ENCODE peak calls at places on chromosomes 12 and 14, in four cellular contexts. B, E, M and O are unnamed samples.

GRCh38 chr14:93923586-93923985 is 3.6 kb upstream of the FAM181A start:
- DNase-seq in B (no peak), E (no peak), M (no peak), O (no peak)

GRCh38 chr12:32568241-32568640 is 110.9 kb upstream of the DNM1L start:
- DNase-seq in B (no peak), E (no peak), M (peak), O (no peak)

GRCh38 chr14:25121342-25122129 is 71.6 kb upstream of the STXBP6 start:
- DNase-seq in B (no peak), E (no peak), M (peak), O (no peak)

GRCh38 chr12:30548203-30548602 is 147.5 kb downstream of the IPO8 start:
- DNase-seq in B (no peak), E (no peak), M (no peak), O (no peak)

GRCh38 chr12:54538136-54538700 is 11.2 kb upstream of the PDE1B start:
- DNase-seq in B (no peak), E (no peak), M (no peak), O (no peak)

GRCh38 chr12:53567961-53568360 is 58.2 kb downstream of the ATF7 start:
- DNase-seq in B (no peak), E (no peak), M (no peak), O (no peak)

GRCh38 chr12:106898001-106898966 is 57.4 kb upstream of the TMEM263 start:
- DNase-seq in B (no peak), E (no peak), M (no peak), O (no peak)

GRCh38 chr12:82686223-82687019 is at the start of gene TMTC2:
- DNase-seq in B (peak), E (no peak), M (peak), O (peak)

GRCh38 chr12:65902504-65902903 is 78.2 kb downstream of the HMGA2 start:
- DNase-seq in B (no peak), E (no peak), M (no peak), O (no peak)

GRCh38 chr12:67592228-67593011 is 56.1 kb upstream of the DYRK2 start:
- DNase-seq in B (peak), E (no peak), M (no peak), O (no peak)

GRCh38 chr14:59190372-59190771 is 1.9 kb downstream of the DAAM1 start:
- DNase-seq in B (no peak), E (no peak), M (peak), O (peak)

GRCh38 chr12:124709722-124710656 is 142.6 kb upstream of the NCOR2 start:
- DNase-seq in B (no peak), E (no peak), M (no peak), O (no peak)

GRCh38 chr12:69024413-69024812 is 91.4 kb upstream of the CPM start:
- DNase-seq in B (no peak), E (no peak), M (no peak), O (no peak)

GRCh38 chr14:99035712-99036593 is 236.0 kb downstream of the BCL11B start:
- DNase-seq in B (no peak), E (peak), M (peak), O (no peak)

GRCh38 chr12:84397279-84397678 is 515.3 kb downstream of the SLC6A15 start:
- DNase-seq in B (no peak), E (no peak), M (no peak), O (no peak)

GRCh38 chr12:105574056-105574715 is 243.7 kb downstream of the C12orf75 start:
- DNase-seq in B (no peak), E (no peak), M (no peak), O (no peak)

GRCh38 chr14:103296987-103297386 is 37.0 kb upstream of the EIF5 start:
- DNase-seq in B (no peak), E (no peak), M (no peak), O (no peak)

GRCh38 chr12:94266796-94267529 is 118.6 kb downstream of the PLXNC1 start:
- DNase-seq in B (no peak), E (no peak), M (no peak), O (no peak)

GRCh38 chr14:61586539-61587396 is 108.5 kb upstream of the HIF1A start:
- DNase-seq in B (no peak), E (no peak), M (no peak), O (no peak)

GRCh38 chr14:52338282-52338681 is 24.2 kb downstream of the PTGER2 start:
- DNase-seq in B (no peak), E (no peak), M (peak), O (no peak)

GRCh38 chr14:69204753-69205152 is 13.5 kb downstream of the EXD2 start:
- DNase-seq in B (no peak), E (no peak), M (no peak), O (no peak)

GRCh38 chr12:121494093-121494787 is 86.6 kb downstream of the KDM2B start:
- DNase-seq in B (no peak), E (peak), M (no peak), O (peak)

GRCh38 chr12:57090924-57091632 is 2.2 kb downstream of the NAB2 start:
- DNase-seq in B (no peak), E (no peak), M (no peak), O (no peak)

GRCh38 chr14:96287856-96288255 is 31.8 kb downstream of the BDKRB1 start:
- DNase-seq in B (no peak), E (no peak), M (no peak), O (no peak)

GRCh38 chr14:54252072-54252730 is 144.6 kb upstream of the CDKN3 start:
- DNase-seq in B (no peak), E (no peak), M (peak), O (no peak)

GRCh38 chr14:20798318-20798717 is 4.3 kb downstream of the RNASE1 start:
- DNase-seq in B (no peak), E (no peak), M (no peak), O (no peak)

GRCh38 chr12:116411977-116412376 is 134.5 kb upstream of the MED13L start:
- DNase-seq in B (no peak), E (no peak), M (no peak), O (no peak)

GRCh38 chr14:96994999-96995398 is 197.8 kb downstream of the VRK1 start:
- DNase-seq in B (no peak), E (no peak), M (no peak), O (no peak)

GRCh38 chr14:65949711-65950516 is 536.3 kb upstream of the CCDC196 start:
- DNase-seq in B (no peak), E (no peak), M (peak), O (peak)

GRCh38 chr14:92603309-92604257 is 90.0 kb downstream of the RIN3 start:
- DNase-seq in B (no peak), E (no peak), M (no peak), O (no peak)

GRCh38 chr14:97266653-97267052 is 469.5 kb downstream of the VRK1 start:
- DNase-seq in B (no peak), E (no peak), M (peak), O (no peak)

GRCh38 chr12:76197283-76197682 is 112.8 kb upstream of the NAP1L1 start:
- DNase-seq in B (no peak), E (no peak), M (no peak), O (no peak)

GRCh38 chr12:70671698-70672097 is 34.5 kb upstream of the PTPRB start:
- DNase-seq in B (no peak), E (no peak), M (no peak), O (no peak)

GRCh38 chr12:131208425-131208824 is 254.7 kb downstream of the ADGRD1 start:
- DNase-seq in B (no peak), E (no peak), M (no peak), O (no peak)

GRCh38 chr12:52975820-52976573 is 27.1 kb downstream of the KRT18 start:
- DNase-seq in B (no peak), E (no peak), M (peak), O (no peak)

GRCh38 chr12:127632431-127632830 is 634.5 kb upstream of the TMEM132C start:
- DNase-seq in B (no peak), E (no peak), M (no peak), O (no peak)

GRCh38 chr14:35044939-35045797 is 904 bp upstream of the FAM177A1 start:
- DNase-seq in B (no peak), E (no peak), M (no peak), O (no peak)

GRCh38 chr14:28952707-28953106 is 186.1 kb downstream of the FOXG1 start:
- DNase-seq in B (no peak), E (no peak), M (no peak), O (no peak)

GRCh38 chr12:103518899-103519298 is 23.1 kb upstream of the C12orf42 start:
- DNase-seq in B (no peak), E (no peak), M (no peak), O (no peak)

GRCh38 chr14:76109087-76109880 is 42.4 kb upstream of the GPATCH2L start:
- DNase-seq in B (no peak), E (no peak), M (no peak), O (no peak)
- TF ChIP-seq HDAC6 in B (no peak), E (no peak), M (no peak), O (no peak)

DNA sequence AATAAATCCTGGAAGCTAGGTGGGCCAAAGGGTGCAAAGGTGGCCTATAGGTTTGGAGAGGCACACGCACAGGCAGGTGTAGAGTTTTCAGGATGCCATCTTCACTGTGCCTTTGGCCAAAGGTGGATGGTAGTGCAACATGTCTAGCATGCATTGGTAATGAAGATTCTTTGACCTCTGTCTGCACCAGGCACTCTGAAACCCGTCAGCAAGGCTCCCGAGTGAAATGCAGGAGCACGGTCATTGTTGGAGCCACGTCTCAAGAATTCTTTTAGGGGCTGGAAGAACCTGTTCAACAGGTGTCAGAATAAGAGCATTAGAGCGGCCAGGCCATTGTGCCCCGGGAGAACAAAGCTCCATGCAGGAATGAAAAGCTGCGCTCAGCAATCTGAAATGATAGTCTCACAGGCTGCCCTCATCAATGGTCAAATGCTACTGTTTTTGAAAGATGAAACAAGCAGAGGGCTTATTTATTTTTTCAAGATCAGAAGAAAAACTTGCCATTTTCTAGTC is 40.2 kb upstream of the DICER1 start:
- DNase-seq in B (no peak), E (no peak), M (no peak), O (no peak)
- TF ChIP-seq HDAC6 in B (no peak), E (no peak), M (no peak), O (no peak)

DNA sequence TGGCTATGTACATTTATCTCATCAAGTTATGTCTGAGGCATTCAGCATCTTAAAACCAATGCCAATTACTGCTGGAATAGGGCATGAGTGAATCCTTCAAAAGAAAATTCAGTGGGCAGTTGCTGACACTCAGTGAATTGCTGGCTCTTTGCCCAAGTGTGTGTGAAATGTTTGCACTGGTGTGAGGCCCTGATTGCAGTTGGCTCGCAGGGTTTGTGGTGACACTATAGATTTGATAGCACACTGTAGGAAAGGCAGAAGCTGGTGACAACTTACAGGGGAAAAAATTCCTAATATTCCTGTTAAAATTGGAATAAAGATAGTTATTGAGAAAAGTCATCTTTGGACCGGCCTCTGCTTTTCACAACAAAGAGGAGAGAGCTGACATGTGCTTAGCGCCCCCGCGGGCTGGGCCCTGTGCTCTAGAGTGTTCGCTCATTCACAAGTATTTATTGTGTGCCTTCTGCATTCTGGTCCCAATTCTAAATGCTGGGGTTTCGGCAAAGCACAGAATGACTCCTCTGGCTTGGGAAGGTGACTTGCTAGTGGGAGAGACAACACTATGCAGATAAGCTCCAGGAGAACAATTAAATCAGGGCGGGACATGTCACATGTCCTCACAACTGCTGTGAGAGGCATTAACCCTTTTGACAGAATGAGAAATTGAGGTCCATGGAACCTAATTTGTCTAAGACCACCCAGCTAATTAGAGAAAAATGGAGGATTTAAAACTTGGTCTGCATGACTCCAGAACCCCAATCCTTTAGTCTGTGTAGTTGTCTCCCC is 418.7 kb downstream of the NPAS3 start:
- DNase-seq in B (no peak), E (no peak), M (no peak), O (no peak)
- TF ChIP-seq HDAC6 in B (no peak), E (no peak), M (no peak), O (no peak)

GRCh38 chr14:100586153-100586519 is 1.1 kb downstream of the BEGAIN start:
- DNase-seq in B (no peak), E (no peak), M (no peak), O (no peak)
- TF ChIP-seq HDAC6 in B (no peak), E (no peak), M (no peak), O (no peak)

GRCh38 chr14:22835505-22835904 is 880 bp upstream of the MMP14 start:
- DNase-seq in B (no peak), E (no peak), M (no peak), O (no peak)

GRCh38 chr14:22837059-22837749 is 819 bp downstream of the MMP14 start:
- DNase-seq in B (no peak), E (no peak), M (peak), O (peak)

GRCh38 chr14:22837750-22838538 is 1.6 kb downstream of the MMP14 start:
- DNase-seq in B (no peak), E (no peak), M (no peak), O (no peak)

GRCh38 chr14:22838631-22839041 is 2.3 kb downstream of the MMP14 start:
- DNase-seq in B (no peak), E (no peak), M (no peak), O (no peak)

DNA sequence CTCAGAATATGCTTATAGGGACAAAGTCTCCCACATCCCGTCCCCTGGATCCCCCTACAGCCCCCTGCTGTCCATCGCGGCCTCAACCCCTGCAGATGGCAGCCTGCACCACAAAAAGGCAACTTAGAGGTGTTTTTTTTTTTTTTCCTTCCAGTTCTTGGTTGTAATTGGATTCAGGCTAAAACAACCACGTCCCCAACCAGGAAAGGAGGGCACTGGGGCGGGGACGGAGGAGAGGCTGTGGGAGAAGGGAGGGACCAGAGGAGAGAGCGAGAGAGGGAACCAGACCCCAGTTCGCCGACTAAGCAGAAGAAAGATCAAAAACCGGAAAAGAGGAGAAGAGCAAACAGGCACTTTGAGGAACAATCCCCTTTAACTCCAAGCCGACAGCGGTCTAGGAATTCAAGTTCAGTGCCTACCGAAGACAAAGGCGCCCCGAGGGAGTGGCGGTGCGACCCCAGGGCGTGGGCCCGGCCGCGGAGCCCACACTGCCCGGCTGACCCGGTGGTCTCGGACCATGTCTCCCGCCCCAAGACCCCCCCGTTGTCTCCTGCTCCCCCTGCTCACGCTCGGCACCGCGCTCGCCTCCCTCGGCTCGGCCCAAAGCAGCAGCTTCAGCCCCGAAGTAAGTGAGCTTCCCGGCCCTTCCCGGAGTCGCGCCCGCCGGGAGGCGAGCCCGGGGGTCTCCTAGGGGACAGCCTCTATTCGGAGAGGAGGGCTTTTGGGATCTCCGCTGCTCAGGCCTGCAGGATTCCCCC is at the start of gene MMP14:
- DNase-seq in B (no peak), E (no peak), M (no peak), O (no peak)
- TF ChIP-seq HDAC6 in B (no peak), E (no peak), M (no peak), O (no peak)

DNA sequence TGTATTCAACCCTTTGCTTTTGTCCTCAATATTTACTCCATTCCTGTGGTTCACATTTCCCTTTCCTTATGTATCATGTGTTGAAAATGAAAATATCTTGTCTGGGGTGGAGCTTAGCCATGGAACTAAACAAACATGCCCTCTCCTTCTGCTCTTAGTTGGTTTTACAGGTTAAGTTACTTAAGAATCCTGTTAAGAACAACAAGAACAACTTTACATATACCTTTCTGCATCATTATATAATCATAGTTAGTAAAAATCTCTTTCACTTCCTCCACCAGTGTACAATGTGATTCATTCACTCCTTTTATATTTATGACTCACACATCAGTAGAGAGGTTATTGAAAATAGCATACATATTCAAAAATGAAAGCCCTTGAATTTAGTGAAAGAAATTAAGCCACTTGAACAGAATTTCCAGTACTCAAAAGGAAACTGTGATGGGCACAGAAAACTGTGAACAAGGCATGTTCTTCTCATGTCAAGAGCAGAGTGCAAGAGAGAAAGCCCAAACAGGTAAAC is 307.7 kb downstream of the CCDC91 start:
- DNase-seq in B (peak), E (no peak), M (no peak), O (no peak)
- TF ChIP-seq HDAC6 in B (no peak), E (no peak), M (no peak), O (no peak)